ENCODE peak calls at places on chromosomes 7 and 10, in six cellular contexts. A, J, W, X, Y and Q are unnamed samples.
A peak's percentile ranks its signal among the peaks of the same experiment; 100 is the strongest.

GRCh38 chr7:66359656-66360211 is 154.6 kb downstream of the TPST1 start:
- DNase-seq in J (no peak), X (peak; percentile 24), Y (peak; percentile 28), W (no peak), A (peak; percentile 31), Q (peak; percentile 39)

GRCh38 chr7:135743907-135744789 is 4.5 kb downstream of the FAM180A start:
- DNase-seq in W (no peak), Y (peak; percentile 75), J (no peak), X (peak; percentile 55), A (peak; percentile 89), Q (peak; percentile 82)

GRCh38 chr7:92641921-92642511 is 51.8 kb upstream of the FAM133B start:
- DNase-seq in X (peak; percentile 45), J (peak; percentile 37), W (no peak), Y (peak; percentile 48), A (peak; percentile 45), Q (peak; percentile 45)

GRCh38 chr7:20306499-20306946 is 24.2 kb upstream of the ITGB8 start:
- DNase-seq in A (peak; percentile 90), W (no peak), Y (no peak), J (no peak), X (peak; percentile 44), Q (no peak)

GRCh38 chr7:935321-936130 is 19.0 kb downstream of the ADAP1 start:
- DNase-seq in W (no peak), X (no peak), Y (no peak), J (peak; percentile 18), A (no peak), Q (no peak)

GRCh38 chr7:47383064-47383463 is 198.8 kb downstream of the TNS3 start:
- DNase-seq in J (no peak), W (no peak), Y (peak; percentile 15), X (no peak), A (no peak), Q (peak; percentile 80)

GRCh38 chr7:154767821-154768415 is 235.0 kb downstream of the PAXIP1 start:
- DNase-seq in Y (no peak), W (no peak), J (no peak), A (no peak), X (no peak), Q (no peak)

GRCh38 chr7:138865843-138866242 is 67.8 kb upstream of the ATP6V0A4 start:
- DNase-seq in A (no peak), X (peak; percentile 16), J (peak; percentile 63), Y (no peak), W (peak; percentile 65), Q (no peak)

GRCh38 chr10:86254526-86255174 is 111.9 kb downstream of the GRID1 start:
- DNase-seq in A (no peak), X (no peak), Y (no peak), W (peak; percentile 11), J (no peak), Q (no peak)

GRCh38 chr7:110922906-110923305 is 168.0 kb upstream of the LRRN3 start:
- DNase-seq in A (peak; percentile 26), W (peak; percentile 3), J (no peak), X (peak; percentile 75), Y (peak; percentile 80), Q (peak; percentile 24)

DNA sequence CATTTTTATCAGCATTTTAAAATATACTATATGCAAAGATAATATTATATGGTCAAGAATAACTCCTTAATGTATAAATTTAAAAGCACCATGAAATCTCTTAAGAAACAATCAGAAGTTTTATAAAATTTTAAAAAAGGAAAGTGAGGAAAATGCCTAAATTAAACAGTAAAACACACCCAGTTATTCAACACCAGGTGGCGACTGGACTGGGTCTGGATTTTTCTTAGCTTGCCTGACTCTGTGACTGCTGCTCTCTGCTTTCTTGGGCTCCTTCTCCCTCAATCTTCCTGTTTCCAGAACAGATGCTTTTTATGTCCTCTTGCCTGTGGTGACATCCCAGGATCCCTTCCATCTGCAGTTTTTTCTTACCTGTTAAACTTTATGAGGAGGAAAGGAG is 200.3 kb downstream of the BICC1 start:
- DNase-seq in J (no peak), X (no peak), Y (no peak), W (no peak), A (peak; percentile 53), Q (no peak)
- TF ChIP-seq CTCF in J (no peak), X (peak; percentile 43), Y (no peak), W (peak; percentile 28), A (peak; percentile 37), Q (peak; percentile 42)

GRCh38 chr7:142711722-142712616 is 37.3 kb upstream of the PRSS1 start:
- DNase-seq in W (peak; percentile 18), X (peak; percentile 55), Y (peak; percentile 34), J (peak; percentile 26), A (peak; percentile 52), Q (peak; percentile 23)
- TF ChIP-seq CTCF in W (peak; percentile 59), X (peak; percentile 78), Y (peak; percentile 50), J (peak; percentile 38), A (peak; percentile 72), Q (peak; percentile 69)

DNA sequence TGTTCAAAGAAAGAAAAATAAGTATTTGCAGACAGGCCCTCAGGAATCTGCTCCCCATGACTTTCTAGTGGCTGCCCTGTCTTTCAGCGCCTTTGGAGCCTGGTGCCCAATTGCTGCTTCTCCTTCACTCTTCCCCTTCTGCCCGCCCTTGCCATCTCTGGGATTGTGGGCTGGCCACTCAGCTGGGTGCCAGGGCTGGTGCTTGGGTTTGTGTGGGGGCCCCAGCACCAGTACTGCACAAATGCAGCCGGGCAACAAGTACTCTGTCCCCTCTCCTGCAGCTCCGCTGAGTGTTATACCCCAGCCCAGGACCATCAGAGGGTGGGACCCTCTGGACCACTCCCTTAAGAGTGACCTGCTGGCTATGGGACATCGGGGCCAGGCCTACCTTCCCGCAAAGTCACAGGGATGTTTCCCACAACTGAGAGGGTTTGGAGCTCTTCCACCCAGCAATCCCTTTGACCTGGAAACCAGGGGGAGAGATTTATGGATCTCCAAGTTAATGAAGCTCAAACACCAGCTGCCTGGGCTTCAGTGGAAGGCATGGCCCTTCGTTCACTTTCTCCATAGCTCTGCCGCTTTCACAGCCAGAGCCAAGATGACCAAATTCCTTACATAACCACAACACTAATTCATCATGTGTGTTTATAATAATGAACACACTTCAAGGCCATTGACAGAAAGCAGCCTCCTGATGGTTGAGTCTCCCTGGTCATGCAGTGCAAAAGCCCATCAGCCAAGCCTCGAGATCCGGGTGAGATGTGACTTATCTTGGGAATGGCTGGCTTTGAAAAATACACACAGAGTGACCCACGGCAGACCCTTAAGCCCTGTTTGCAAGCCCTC is 313.9 kb upstream of the ZNF32 start:
- DNase-seq in J (no peak), X (peak; percentile 17), A (peak; percentile 29), Y (peak; percentile 83), W (no peak), Q (peak; percentile 86)
- TF ChIP-seq CTCF in J (no peak), X (no peak), A (no peak), Y (no peak), W (no peak), Q (no peak)

DNA sequence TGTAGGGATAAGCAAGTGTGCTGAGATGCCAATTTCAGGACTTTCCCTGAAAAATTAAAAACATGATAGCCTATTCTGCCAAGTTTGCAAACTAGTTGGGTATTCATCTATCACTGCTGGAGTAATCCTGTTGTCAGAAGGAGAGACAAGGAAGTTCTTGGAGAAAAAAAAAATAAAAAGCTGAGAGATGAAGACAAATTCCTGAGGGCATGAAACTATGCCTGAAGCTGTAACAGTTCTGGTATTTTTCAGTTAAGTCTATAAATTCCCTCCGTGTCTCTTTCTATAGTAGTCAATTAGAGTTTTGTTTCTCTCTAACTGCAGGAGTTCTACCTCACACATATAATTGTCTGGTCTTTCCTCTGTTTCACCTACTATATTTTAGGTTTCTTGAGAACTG is 95.7 kb downstream of the DGKB start:
- DNase-seq in A (peak; percentile 34), J (no peak), X (peak; percentile 17), W (no peak), Y (no peak), Q (peak; percentile 71)
- TF ChIP-seq CTCF in A (no peak), J (no peak), X (no peak), W (no peak), Y (no peak), Q (no peak)

DNA sequence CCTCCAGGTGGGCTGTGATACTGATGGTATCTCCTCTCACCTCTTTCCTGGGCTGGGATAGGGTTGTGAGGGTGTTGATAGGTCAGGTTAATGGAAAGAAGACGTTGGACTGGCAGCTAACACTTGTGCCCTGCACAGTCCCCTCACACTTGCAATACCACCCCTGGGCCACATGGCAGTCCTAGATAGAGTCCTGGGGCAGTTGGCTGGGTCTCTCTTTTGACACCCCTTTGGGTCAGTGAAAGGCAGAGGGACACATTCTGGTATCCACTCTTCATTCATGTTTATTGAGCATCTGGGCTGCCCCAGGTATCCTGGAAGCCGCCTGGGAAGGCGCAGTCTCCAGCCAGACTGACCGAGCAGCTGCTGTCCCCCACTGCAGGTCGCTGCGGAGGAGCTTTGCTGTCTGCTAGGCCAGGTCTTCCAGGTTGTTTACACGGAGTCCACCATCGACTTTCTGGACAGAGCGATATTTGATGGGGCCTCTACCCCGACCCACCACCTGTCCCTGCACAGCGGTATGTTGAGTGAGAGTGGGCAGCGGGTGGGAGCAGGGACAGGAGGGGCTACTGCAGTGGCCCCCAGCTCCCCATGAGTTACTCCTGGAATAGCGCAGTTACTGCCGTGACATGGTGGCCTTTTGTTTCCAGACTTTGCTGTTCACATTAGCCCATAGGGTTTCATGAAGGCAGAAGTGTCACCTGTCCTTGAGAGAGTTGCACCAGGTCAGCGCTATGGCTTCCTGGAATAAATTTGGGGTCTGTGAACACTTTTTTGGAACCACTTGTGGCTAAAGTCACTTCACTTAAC is 19.1 kb downstream of the NACAD start:
- DNase-seq in Y (no peak), W (no peak), X (no peak), J (no peak), A (no peak), Q (no peak)
- TF ChIP-seq CTCF in Y (no peak), W (peak; percentile 24), X (no peak), J (no peak), A (no peak), Q (no peak)

GRCh38 chr10:125159932-125160855 is at the start of gene CTBP2:
- DNase-seq in Y (peak; percentile 67), A (peak; percentile 51), J (no peak), W (peak; percentile 49), X (peak; percentile 60), Q (peak; percentile 44)

GRCh38 chr10:125162181-125162906 is 2.0 kb upstream of the CTBP2 start:
- DNase-seq in J (no peak), Y (no peak), A (no peak), W (no peak), X (no peak), Q (no peak)

GRCh38 chr10:125160856-125161569 is 650 bp upstream of the CTBP2 start:
- DNase-seq in X (peak; percentile 88), A (peak; percentile 80), Y (peak; percentile 88), W (peak; percentile 81), J (no peak), Q (peak; percentile 79)

GRCh38 chr10:125159486-125159931 is 854 bp downstream of the CTBP2 start:
- DNase-seq in Y (no peak), A (no peak), X (no peak), J (no peak), W (no peak), Q (peak; percentile 12)

GRCh38 chr10:125161570-125162139 is 1.3 kb upstream of the CTBP2 start:
- DNase-seq in A (peak; percentile 67), J (no peak), W (no peak), Y (peak; percentile 77), X (no peak), Q (peak; percentile 77)
- TF ChIP-seq CTCF in A (no peak), J (no peak), W (peak; percentile 28), Y (peak; percentile 31), X (peak; percentile 38), Q (peak; percentile 50)

GRCh38 chr7:140571537-140572122 is 69.0 kb downstream of the DENND2A start:
- DNase-seq in X (no peak), W (no peak), Y (no peak), A (peak; percentile 53), J (no peak), Q (peak; percentile 40)
- TF ChIP-seq CTCF in X (no peak), W (no peak), Y (no peak), A (no peak), J (no peak), Q (no peak)

GRCh38 chr10:21336476-21337170 is 188.9 kb downstream of the SKIDA1 start:
- DNase-seq in A (peak; percentile 99), Y (peak; percentile 96), W (peak; percentile 80), J (no peak), X (peak; percentile 97), Q (peak; percentile 94)
- TF ChIP-seq CTCF in A (no peak), Y (no peak), W (peak; percentile 18), J (no peak), X (no peak), Q (no peak)